ENCODE peak calls at places on chromosomes 11 and 22, in eight cellular contexts. F is small intestine; S is H9; I is CD8-positive, alpha-beta memory T cell; Q is left lung; C is vagina; P is HCT116; H is tibial nerve. T is an unnamed sample. For H3K4me1, the result is how much of the 10 kb centered on the place peaks cover.

GRCh38 chr11:57230797-57231538 is 6.1 kb downstream of the APLNR start:
- DNase-seq in P (no peak), S (peak), Q (no peak), I (no peak), H (no peak), C (no peak), F (no peak), T (no peak)

GRCh38 chr11:88421530-88421929 is 84.0 kb upstream of the CTSC start:
- DNase-seq in F (peak), H (no peak), Q (no peak), S (no peak), P (no peak), I (no peak), C (no peak), T (no peak)

GRCh38 chr11:1353383-1354124 is 36.2 kb upstream of the BRSK2 start:
- DNase-seq in Q (no peak), P (no peak), I (no peak), F (no peak), C (no peak), S (no peak), H (no peak), T (no peak)

GRCh38 chr22:27397036-27397947 is 404.3 kb downstream of the MN1 start:
- DNase-seq in H (no peak), P (no peak), F (no peak), C (no peak), I (no peak), Q (no peak), S (no peak), T (no peak)

GRCh38 chr22:42760806-42761565 is 40.3 kb upstream of the A4GALT start:
- DNase-seq in Q (no peak), S (no peak), C (no peak), I (no peak), F (no peak), H (no peak), P (no peak), T (no peak)

GRCh38 chr11:94747136-94748110 is 20.7 kb upstream of the AMOTL1 start:
- DNase-seq in S (no peak), Q (no peak), C (no peak), I (no peak), H (no peak), P (no peak), F (no peak), T (no peak)

GRCh38 chr11:116217006-116217405 is 555.8 kb downstream of the BUD13 start:
- DNase-seq in S (no peak), C (no peak), F (peak), I (no peak), P (peak), H (peak), Q (no peak), T (peak)

GRCh38 chr22:30251661-30252226 is 5.2 kb upstream of the LIF start:
- DNase-seq in S (no peak), Q (no peak), H (no peak), P (no peak), C (no peak), I (no peak), F (no peak), T (no peak)

GRCh38 chr11:36507824-36508489 is 2.1 kb downstream of the TRAF6 start:
- DNase-seq in H (no peak), S (no peak), C (no peak), Q (no peak), P (no peak), F (peak), I (no peak), T (no peak)

GRCh38 chr11:71206186-71206585 is 46.2 kb downstream of the SHANK2 start:
- DNase-seq in H (no peak), C (no peak), S (no peak), F (no peak), Q (no peak), P (no peak), I (no peak), T (peak)

GRCh38 chr11:130085671-130086070 is 16.0 kb downstream of the APLP2 start:
- DNase-seq in H (no peak), P (no peak), S (no peak), I (no peak), Q (no peak), C (no peak), F (no peak), T (no peak)

GRCh38 chr11:96013459-96014213 is 89.7 kb upstream of the MTMR2 start:
- DNase-seq in I (no peak), H (no peak), C (no peak), Q (no peak), S (peak), P (no peak), F (no peak), T (no peak)

GRCh38 chr11:94926271-94926625 is 47.1 kb downstream of the CWC15 start:
- DNase-seq in F (no peak), P (no peak), Q (no peak), S (no peak), H (no peak), C (peak), I (no peak), T (no peak)

GRCh38 chr11:119672597-119672996 is 56.4 kb downstream of the NECTIN1 start:
- DNase-seq in F (no peak), P (no peak), I (no peak), C (no peak), S (no peak), Q (no peak), H (no peak), T (no peak)

GRCh38 chr11:119727523-119728081 is 1.4 kb downstream of the NECTIN1 start:
- DNase-seq in I (peak), H (no peak), C (no peak), P (no peak), S (peak), F (peak), Q (peak), T (peak)

GRCh38 chr11:46281374-46281831 is 3.9 kb downstream of the CREB3L1 start:
- DNase-seq in I (no peak), Q (no peak), H (no peak), C (no peak), S (no peak), F (peak), P (no peak), T (no peak)

GRCh38 chr22:41836551-41836950 is 3.6 kb downstream of the SREBF2 start:
- DNase-seq in H (no peak), C (no peak), Q (no peak), S (no peak), F (no peak), P (no peak), I (no peak), T (no peak)

GRCh38 chr22:30763815-30764686 is 69.4 kb downstream of the OSBP2 start:
- DNase-seq in C (no peak), S (peak), I (peak), P (peak), H (no peak), F (peak), Q (no peak), T (no peak)

GRCh38 chr11:120324932-120325810 is at the start of gene TLCD5:
- DNase-seq in P (peak), S (peak), H (peak), F (peak), C (no peak), Q (peak), I (no peak), T (peak)

GRCh38 chr22:41525450-41526225 is 18.6 kb downstream of the POLR3H start:
- DNase-seq in I (no peak), S (no peak), C (no peak), H (no peak), F (no peak), Q (no peak), P (no peak), T (no peak)

GRCh38 chr11:71495286-71496090 is 31.6 kb upstream of the KRTAP5-7 start:
- DNase-seq in I (no peak), Q (no peak), S (no peak), H (no peak), P (no peak), F (no peak), C (no peak), T (no peak)

GRCh38 chr22:41672780-41673509 is 15.7 kb downstream of the SNU13 start:
- DNase-seq in Q (no peak), H (no peak), C (no peak), P (no peak), I (no peak), F (no peak), S (no peak), T (no peak)

GRCh38 chr22:45284705-45285305 is at the start of gene UPK3A:
- DNase-seq in H (no peak), S (peak), Q (peak), F (peak), I (peak), C (no peak), P (peak), T (peak)

GRCh38 chr22:19710769-19711106 is 3.6 kb upstream of the SEPTIN5 start:
- DNase-seq in Q (peak), H (no peak), F (no peak), P (no peak), I (no peak), S (no peak), C (no peak), T (peak)

GRCh38 chr22:34943830-34944229 is 122.1 kb upstream of the ISX start:
- DNase-seq in S (no peak), H (no peak), P (no peak), I (no peak), F (peak), C (no peak), Q (no peak), T (no peak)

DNA sequence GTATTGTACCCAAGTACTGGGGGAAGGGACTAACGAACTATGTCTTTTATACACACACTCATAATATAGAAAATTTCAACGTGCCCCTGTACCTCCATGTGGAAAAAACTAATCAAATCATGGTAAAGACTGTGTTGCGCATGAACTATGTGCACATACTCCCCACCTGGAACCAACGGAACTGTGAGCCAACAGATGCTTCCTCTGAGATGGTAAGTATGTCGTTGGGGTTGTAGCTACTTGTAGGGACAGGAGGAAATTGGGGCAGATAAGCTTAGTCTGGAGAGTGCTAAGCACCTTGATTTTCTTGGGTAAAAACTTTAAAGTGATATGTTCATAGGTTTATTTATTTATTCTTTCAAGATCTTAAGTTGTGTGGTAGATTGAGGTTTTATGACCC is 40.1 kb downstream of the GLYAT start:
- DNase-seq in F (no peak), Q (no peak), C (no peak), I (no peak), P (no peak), S (no peak), H (no peak), T (no peak)
- H3K4me1 ChIP-seq in F (under half), Q (under half), C (under half), I (under half), P (under half), S (under half), H (under half), T (under half)

GRCh38 chr22:17235861-17236260 is 16.6 kb upstream of the ADA2 start:
- DNase-seq in I (no peak), Q (no peak), H (no peak), F (no peak), P (no peak), C (no peak), S (no peak), T (no peak)
- H3K4me1 ChIP-seq in I (under half), Q (under half), H (under half), F (under half), P (under half), C (under half), S (under half), T (under half)

DNA sequence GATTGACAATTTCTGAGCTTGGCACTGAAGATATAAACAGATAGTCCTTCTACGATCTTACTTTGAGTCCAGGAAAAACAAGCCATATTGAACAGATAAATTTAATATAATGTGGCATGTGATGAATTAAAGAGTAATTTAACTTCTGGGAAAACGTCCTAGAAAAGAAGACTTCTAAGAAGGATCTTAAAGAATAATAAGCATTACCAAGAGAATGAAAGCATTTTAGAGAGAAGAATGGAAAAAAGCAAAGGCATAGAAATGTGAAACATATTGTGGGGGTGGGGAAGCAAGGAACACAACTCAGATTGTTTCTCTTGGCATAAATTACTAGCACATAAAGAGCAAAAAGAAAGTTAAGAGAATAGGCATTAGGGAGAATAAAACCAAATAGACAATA is 5.4 kb downstream of the DDIAS start:
- DNase-seq in Q (no peak), I (no peak), H (no peak), F (no peak), S (no peak), C (no peak), P (no peak), T (no peak)
- H3K4me1 ChIP-seq in Q (under half), I (under half), H (under half), F (under half), S (under half), C (under half), P (under half), T (under half)

GRCh38 chr11:111624602-111625001 is 22.4 kb downstream of the SIK2 start:
- DNase-seq in I (no peak), C (no peak), F (no peak), S (no peak), P (no peak), Q (no peak), H (no peak), T (no peak)

GRCh38 chr11:111629499-111629898 is 27.2 kb downstream of the SIK2 start:
- DNase-seq in C (no peak), Q (no peak), H (no peak), F (no peak), P (no peak), I (no peak), S (no peak), T (no peak)

GRCh38 chr11:111631034-111631665 is 28.9 kb downstream of the SIK2 start:
- DNase-seq in P (no peak), I (no peak), Q (no peak), H (no peak), C (no peak), S (no peak), F (no peak), T (no peak)

GRCh38 chr11:111623527-111624030 is 21.3 kb downstream of the SIK2 start:
- DNase-seq in F (peak), P (no peak), C (no peak), I (no peak), Q (no peak), H (no peak), S (no peak), T (no peak)

GRCh38 chr11:111627591-111627990 is 25.3 kb downstream of the SIK2 start:
- DNase-seq in Q (no peak), I (no peak), H (no peak), P (no peak), F (peak), S (no peak), C (no peak), T (no peak)
- H3K4me1 ChIP-seq in Q (under half), I (under half), H (under half), P (under half), F (under half), S (under half), C (under half), T (under half)

GRCh38 chr11:75167617-75168016 is 16.7 kb downstream of the SLCO2B1 start:
- DNase-seq in C (no peak), S (no peak), P (no peak), F (peak), Q (no peak), I (no peak), H (no peak), T (no peak)

GRCh38 chr11:75164318-75164827 is 13.5 kb downstream of the SLCO2B1 start:
- DNase-seq in Q (no peak), F (peak), S (no peak), C (no peak), H (no peak), P (no peak), I (no peak), T (no peak)

GRCh38 chr11:75165721-75166120 is 14.8 kb downstream of the SLCO2B1 start:
- DNase-seq in S (no peak), I (no peak), F (no peak), Q (no peak), C (no peak), P (no peak), H (no peak), T (no peak)

GRCh38 chr11:75169101-75169885 is 18.4 kb downstream of the SLCO2B1 start:
- DNase-seq in C (no peak), S (no peak), I (no peak), F (no peak), P (no peak), Q (no peak), H (no peak), T (no peak)

GRCh38 chr11:75166791-75167190 is 15.9 kb downstream of the SLCO2B1 start:
- DNase-seq in C (no peak), P (no peak), F (no peak), I (no peak), H (no peak), S (no peak), Q (no peak), T (no peak)
- H3K4me1 ChIP-seq in C (under half), P (under half), F (under half), I (under half), H (under half), S (under half), Q (under half), T (under half)

GRCh38 chr11:126226334-126227084 is 14.9 kb downstream of the FAM118B start:
- DNase-seq in S (no peak), P (no peak), C (no peak), F (no peak), I (no peak), H (no peak), Q (no peak), T (no peak)
- H3K4me1 ChIP-seq in S (under half), P (under half), C (under half), F (under half), I (under half), H (under half), Q (under half), T (under half)

GRCh38 chr11:78432956-78433355 is 15.3 kb upstream of the GAB2 start:
- DNase-seq in H (no peak), F (no peak), I (no peak), Q (no peak), P (no peak), S (no peak), C (no peak), T (no peak)

GRCh38 chr11:78441956-78442355 is 24.3 kb upstream of the GAB2 start:
- DNase-seq in C (no peak), I (no peak), F (no peak), H (no peak), Q (no peak), P (no peak), S (no peak), T (no peak)

DNA sequence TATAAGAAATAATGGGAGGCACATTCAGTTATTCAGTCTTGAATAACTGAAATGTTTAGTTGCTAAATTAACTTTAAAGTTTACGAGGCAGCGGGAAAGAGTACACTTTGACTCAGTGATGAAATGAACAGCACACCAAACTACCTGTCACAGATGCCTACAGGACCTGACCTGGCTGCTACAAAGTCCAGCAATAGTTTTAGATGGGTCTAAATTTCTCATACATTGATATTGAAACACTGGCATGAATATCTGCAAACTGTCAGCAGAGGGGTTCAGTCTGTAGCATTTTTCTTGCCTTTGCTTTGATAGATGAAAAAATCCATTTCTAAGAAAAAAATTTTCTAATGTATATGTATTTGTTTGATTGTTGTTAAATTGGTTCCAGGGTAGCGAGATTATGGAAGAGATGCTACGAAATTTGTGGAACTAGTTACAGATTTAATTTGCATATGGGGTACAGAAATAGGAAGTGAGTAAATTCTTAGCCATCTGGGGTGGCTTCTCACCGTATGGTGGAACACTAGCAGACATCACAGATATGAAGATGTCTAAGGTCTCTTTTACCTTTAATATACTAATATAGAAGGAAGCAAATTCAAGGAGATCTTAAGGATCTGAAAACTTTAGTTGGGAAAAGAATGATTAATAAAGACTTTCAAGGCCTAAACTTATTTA is 20.8 kb upstream of the GAB2 start:
- DNase-seq in P (no peak), H (no peak), F (no peak), C (no peak), Q (no peak), S (no peak), I (no peak), T (no peak)
- H3K4me1 ChIP-seq in P (under half), H (under half), F (under half), C (under half), Q (under half), S (under half), I (under half), T (under half)

GRCh38 chr22:49735411-49736311 is 92.0 kb downstream of the BRD1 start:
- DNase-seq in Q (peak), I (no peak), H (no peak), F (no peak), P (no peak), C (peak), S (peak), T (no peak)

GRCh38 chr22:49738566-49738965 is 89.1 kb downstream of the BRD1 start:
- DNase-seq in I (no peak), Q (peak), P (no peak), S (no peak), C (peak), H (no peak), F (no peak), T (no peak)

GRCh38 chr22:49736538-49736937 is 91.1 kb downstream of the BRD1 start:
- DNase-seq in H (no peak), S (no peak), C (no peak), F (no peak), Q (peak), I (no peak), P (no peak), T (no peak)

GRCh38 chr22:49738006-49738405 is 89.7 kb downstream of the BRD1 start:
- DNase-seq in I (no peak), Q (peak), P (no peak), F (no peak), H (no peak), S (no peak), C (peak), T (no peak)

GRCh38 chr22:49737101-49737551 is 90.5 kb downstream of the BRD1 start:
- DNase-seq in S (no peak), P (no peak), C (peak), I (no peak), Q (peak), F (no peak), H (no peak), T (no peak)
- H3K4me1 ChIP-seq in S (under half), P (under half), C (under half), I (under half), Q (under half), F (under half), H (under half), T (under half)

GRCh38 chr11:10455637-10456487 is 798 bp downstream of the AMPD3 start:
- DNase-seq in I (peak), C (peak), H (peak), P (peak), Q (peak), F (peak), S (peak), T (peak)
- H3K4me1 ChIP-seq in I (half or more), C (under half), H (under half), P (half or more), Q (under half), F (under half), S (under half), T (under half)

T was measured in lower lobe of right lung.